ENCODE peak calls at places on chromosomes 5 and 9, in seven cellular contexts. A, D, I, O, E, W and G are unnamed samples.

GRCh38 chr5:93724791-93725190 is 16.6 kb downstream of the POU5F2 start:
- DNase-seq in W (no peak), D (no peak), A (no peak), O (no peak), I (no peak), E (no peak), G (no peak)

GRCh38 chr5:63401434-63402046 is 560.7 kb downstream of the HTR1A start:
- DNase-seq in W (peak; percentile 77), A (peak; percentile 45), I (peak; percentile 8), D (peak; percentile 55), O (peak; percentile 72), E (peak; percentile 48), G (peak; percentile 84)

GRCh38 chr5:68182094-68182493 is 33.5 kb upstream of the PIK3R1 start:
- DNase-seq in W (no peak), A (no peak), D (no peak), O (no peak), I (no peak), E (no peak), G (no peak)

GRCh38 chr5:31442253-31442820 is 89.6 kb downstream of the DROSHA start:
- DNase-seq in A (peak; percentile 47), O (no peak), W (peak; percentile 7), D (peak; percentile 14), I (no peak), E (no peak), G (no peak)

GRCh38 chr5:172274951-172275753 is 8.4 kb downstream of the UBTD2 start:
- DNase-seq in E (no peak), I (no peak), D (peak; percentile 71), W (no peak), O (no peak), A (no peak), G (no peak)

GRCh38 chr9:114218264-114219120 is 63.2 kb downstream of the COL27A1 start:
- DNase-seq in D (no peak), W (no peak), I (no peak), E (no peak), O (no peak), A (peak; percentile 52), G (no peak)

GRCh38 chr9:69573666-69574456 is 98.3 kb downstream of the APBA1 start:
- DNase-seq in W (no peak), I (no peak), O (no peak), E (no peak), D (peak; percentile 75), A (no peak), G (no peak)

GRCh38 chr5:98031926-98032325 is 741.5 kb upstream of the RGMB start:
- DNase-seq in D (no peak), W (no peak), E (no peak), A (no peak), O (no peak), I (no peak), G (no peak)

GRCh38 chr5:38404667-38405276 is 146.4 kb downstream of the EGFLAM start:
- DNase-seq in A (no peak), D (no peak), E (peak; percentile 2), W (peak; percentile 36), O (no peak), I (no peak), G (no peak)

GRCh38 chr9:86796671-86797070 is 150.6 kb downstream of the GAS1 start:
- DNase-seq in A (no peak), I (no peak), D (no peak), W (no peak), O (no peak), E (no peak), G (no peak)

GRCh38 chr5:169711826-169712225 is 74.8 kb downstream of the DOCK2 start:
- DNase-seq in O (no peak), E (no peak), D (no peak), I (no peak), W (no peak), A (no peak), G (no peak)

GRCh38 chr5:97077246-97077645 is 65.2 kb downstream of the LIX1 start:
- DNase-seq in W (no peak), E (no peak), A (no peak), O (no peak), I (no peak), D (no peak), G (no peak)

GRCh38 chr5:177444106-177445051 is 2.2 kb upstream of the PRR7 start:
- DNase-seq in I (no peak), A (no peak), E (peak; percentile 20), W (no peak), O (no peak), D (no peak), G (no peak)

GRCh38 chr5:55331321-55331720 is 23.5 kb downstream of the MTREX start:
- DNase-seq in W (no peak), O (no peak), A (peak; percentile 26), E (no peak), D (no peak), I (no peak), G (no peak)

GRCh38 chr5:142680605-142681259 is 5.2 kb downstream of the FGF1 start:
- DNase-seq in W (peak; percentile 85), O (peak; percentile 70), D (peak; percentile 40), E (no peak), A (peak; percentile 24), I (no peak), G (no peak)

GRCh38 chr5:59216845-59217244 is 634.0 kb downstream of the RAB3C start:
- DNase-seq in I (no peak), W (no peak), E (no peak), A (no peak), D (no peak), O (no peak), G (no peak)

GRCh38 chr5:59212596-59212995 is 629.7 kb downstream of the RAB3C start:
- DNase-seq in I (no peak), D (no peak), A (no peak), O (no peak), E (no peak), W (no peak), G (no peak)

GRCh38 chr5:59222687-59223511 is 640.0 kb downstream of the RAB3C start:
- DNase-seq in E (no peak), I (no peak), D (no peak), W (no peak), O (peak; percentile 45), A (no peak), G (no peak)

GRCh38 chr5:59221769-59222168 is 638.9 kb downstream of the RAB3C start:
- DNase-seq in D (no peak), A (no peak), E (no peak), W (no peak), O (no peak), I (no peak), G (no peak)

GRCh38 chr5:59218424-59219045 is 635.7 kb downstream of the RAB3C start:
- DNase-seq in A (no peak), I (peak; percentile 2), D (peak; percentile 36), W (no peak), O (no peak), E (peak; percentile 7), G (no peak)
- TF ChIP-seq CTCF in A (peak; percentile 16), I (peak; percentile 8), D (peak; percentile 18), W (peak; percentile 54), O (no peak), E (peak; percentile 72), G (peak; percentile 63)

GRCh38 chr5:136722581-136722980 is 357.2 kb upstream of the TRPC7 start:
- DNase-seq in I (no peak), E (no peak), A (no peak), O (no peak), D (no peak), W (no peak), G (no peak)

GRCh38 chr5:136726506-136726905 is 361.2 kb upstream of the TRPC7 start:
- DNase-seq in W (no peak), E (no peak), A (no peak), O (no peak), I (no peak), D (no peak), G (no peak)

GRCh38 chr5:136720674-136721073 is 355.3 kb upstream of the TRPC7 start:
- DNase-seq in A (no peak), E (no peak), W (no peak), D (no peak), O (no peak), I (no peak), G (no peak)

GRCh38 chr5:136722086-136722485 is 356.7 kb upstream of the TRPC7 start:
- DNase-seq in E (no peak), A (no peak), O (no peak), D (no peak), I (no peak), W (no peak), G (no peak)

DNA sequence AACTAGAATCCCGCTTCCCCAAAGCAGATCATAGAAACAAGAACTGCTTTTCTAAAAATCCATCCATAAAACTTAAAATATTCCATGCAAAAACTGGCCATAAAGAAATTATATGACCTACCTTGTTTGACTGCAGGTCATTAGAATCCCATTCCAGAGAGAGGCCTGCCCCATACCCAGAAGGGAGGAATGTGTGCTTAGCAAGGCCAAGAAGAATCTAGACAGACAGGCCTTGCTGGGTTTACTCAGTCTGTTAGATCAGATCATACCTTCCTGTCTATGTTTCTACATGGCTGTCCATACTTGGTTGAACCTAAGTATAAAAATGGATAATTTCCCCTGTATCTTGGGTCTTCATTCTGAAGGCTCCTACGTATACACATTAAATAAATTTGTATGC is 358.8 kb upstream of the TRPC7 start:
- DNase-seq in E (no peak), A (no peak), O (no peak), W (peak; percentile 47), D (no peak), I (no peak), G (no peak)
- TF ChIP-seq CTCF in E (no peak), A (no peak), O (no peak), W (no peak), D (no peak), I (no peak), G (no peak)

DNA sequence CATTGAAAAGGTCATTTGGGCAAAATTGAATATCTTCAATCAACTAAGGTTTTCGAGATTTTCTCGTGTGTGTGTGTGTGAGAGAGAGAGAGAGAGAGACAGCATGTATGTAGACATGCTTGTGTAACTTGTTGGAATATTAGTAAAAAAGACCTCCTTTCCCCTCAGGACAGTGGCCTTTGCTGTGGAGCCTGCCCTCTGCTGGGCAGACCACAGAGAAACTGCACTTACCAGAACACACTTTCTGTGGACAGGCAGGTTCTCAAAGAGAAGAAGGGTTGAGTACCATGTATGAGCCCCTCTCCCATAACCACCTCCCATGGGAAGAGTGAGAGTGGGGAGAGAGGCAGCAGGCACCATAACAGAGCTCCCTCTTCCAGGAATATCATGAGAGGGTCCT is 45.6 kb downstream of the CFAP90 start:
- DNase-seq in O (no peak), D (peak; percentile 3), E (no peak), A (no peak), W (no peak), I (no peak), G (peak; percentile 41)
- TF ChIP-seq CTCF in O (no peak), D (peak; percentile 21), E (peak; percentile 56), A (peak; percentile 30), W (peak; percentile 34), I (peak; percentile 59), G (peak; percentile 31)

GRCh38 chr5:146243217-146243616 is 39.8 kb downstream of the RBM27 start:
- DNase-seq in D (no peak), W (no peak), I (no peak), A (no peak), E (no peak), O (no peak), G (no peak)
- TF ChIP-seq CTCF in D (no peak), W (no peak), I (no peak), A (no peak), E (no peak), O (no peak), G (no peak)

DNA sequence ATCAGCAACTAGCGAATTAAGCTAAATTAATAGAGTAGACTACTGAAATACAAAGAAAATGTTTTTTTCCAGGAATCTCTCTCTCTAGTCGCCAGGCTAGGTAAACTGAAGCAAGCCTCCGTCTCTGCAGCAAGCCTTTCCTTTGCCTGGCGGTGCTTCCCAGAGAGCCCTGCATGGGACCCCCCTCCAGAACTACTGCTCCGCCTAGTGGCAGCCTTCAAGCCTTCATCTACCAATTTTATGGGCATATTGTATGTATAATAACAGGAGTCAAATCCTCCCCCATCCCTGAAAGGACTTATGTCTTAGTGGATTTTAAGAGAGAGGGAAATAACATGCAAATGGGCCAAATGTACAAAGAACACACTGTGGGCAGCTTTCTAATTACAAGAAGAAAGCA is 241.9 kb downstream of the SAXO1 start:
- DNase-seq in A (peak; percentile 28), E (peak; percentile 15), O (no peak), D (peak; percentile 20), I (no peak), W (peak; percentile 75), G (peak; percentile 74)
- TF ChIP-seq CTCF in A (peak; percentile 55), E (peak; percentile 74), O (no peak), D (peak; percentile 34), I (peak; percentile 42), W (peak; percentile 52), G (peak; percentile 79)